ENCODE peak calls at places on chromosomes 3 and 15, in nine cellular contexts. L, S, Y, G, T, Z, P, A and U are unnamed samples.

GRCh38 chr3:47247131-47248064 is 35.2 kb downstream of the KIF9 start:
- DNase-seq in L (no peak), S (no peak), Y (no peak), G (no peak), T (no peak), Z (no peak), P (no peak), A (no peak), U (no peak)

GRCh38 chr15:91864669-91865068 is 11.2 kb downstream of the SLCO3A1 start:
- DNase-seq in L (no peak), S (no peak), Y (no peak), G (no peak), T (no peak), Z (no peak), P (no peak), A (no peak), U (no peak)

GRCh38 chr3:127747751-127748521 is 74.4 kb downstream of the MGLL start:
- DNase-seq in L (peak; percentile 87), S (peak; percentile 8), Y (peak; percentile 88), G (no peak), T (peak; percentile 95), Z (no peak), P (peak; percentile 78), A (no peak), U (no peak)

GRCh38 chr3:124859025-124859424 is 28.1 kb downstream of the ITGB5 start:
- DNase-seq in L (no peak), S (no peak), Y (peak; percentile 39), G (no peak), T (no peak), Z (no peak), P (no peak), A (no peak), U (no peak)

GRCh38 chr3:152375546-152375945 is 106.8 kb downstream of the MBNL1 start:
- DNase-seq in L (no peak), S (no peak), Y (peak; percentile 35), G (no peak), T (no peak), Z (no peak), P (no peak), A (no peak), U (no peak)

GRCh38 chr3:196670335-196670734 is 30.8 kb downstream of the NRROS start:
- DNase-seq in L (no peak), S (no peak), Y (no peak), G (no peak), T (peak; percentile 50), Z (no peak), P (no peak), A (no peak), U (no peak)

GRCh38 chr3:166444756-166445155 is 607.5 kb upstream of the BCHE start:
- DNase-seq in L (no peak), S (peak; percentile 2), Y (peak; percentile 99), G (no peak), T (no peak), Z (no peak), P (no peak), A (no peak), U (no peak)

GRCh38 chr3:187011915-187012314 is 81.6 kb downstream of the ST6GAL1 start:
- DNase-seq in L (no peak), S (no peak), Y (no peak), G (no peak), T (no peak), Z (no peak), P (peak; percentile 52), A (no peak), U (no peak)

GRCh38 chr3:73926360-73927202 is 301.8 kb upstream of the PDZRN3 start:
- DNase-seq in L (no peak), S (no peak), Y (no peak), G (no peak), T (no peak), Z (no peak), P (no peak), A (no peak), U (no peak)

GRCh38 chr3:119794971-119795612 is 13.2 kb downstream of the NR1I2 start:
- DNase-seq in L (no peak), S (no peak), Y (peak; percentile 31), G (no peak), T (no peak), Z (no peak), P (no peak), A (no peak), U (no peak)

GRCh38 chr15:84992157-84992940 is 10.7 kb downstream of the PDE8A start:
- DNase-seq in L (no peak), S (no peak), Y (peak; percentile 96), G (no peak), T (no peak), Z (no peak), P (no peak), A (no peak), U (no peak)

GRCh38 chr3:105456017-105456416 is 89.3 kb downstream of the ALCAM start:
- DNase-seq in L (no peak), S (peak; percentile 2), Y (no peak), G (no peak), T (no peak), Z (no peak), P (no peak), A (no peak), U (no peak)

GRCh38 chr3:34174740-34175139 is 376.3 kb downstream of the PDCD6IP start:
- DNase-seq in L (no peak), S (peak; percentile 91), Y (no peak), G (peak; percentile 76), T (no peak), Z (no peak), P (no peak), A (no peak), U (no peak)

GRCh38 chr15:38894260-38894948 is 329.8 kb upstream of the RASGRP1 start:
- DNase-seq in L (no peak), S (no peak), Y (peak; percentile 57), G (no peak), T (no peak), Z (no peak), P (no peak), A (no peak), U (no peak)

GRCh38 chr15:63595066-63595465 is 2.1 kb upstream of the FBXL22 start:
- DNase-seq in L (no peak), S (no peak), Y (peak; percentile 50), G (no peak), T (no peak), Z (no peak), P (no peak), A (no peak), U (no peak)

GRCh38 chr15:80194914-80195313 is 42.1 kb downstream of the FAH start:
- DNase-seq in L (no peak), S (no peak), Y (no peak), G (no peak), T (no peak), Z (no peak), P (no peak), A (no peak), U (no peak)

GRCh38 chr15:33994005-33994615 is 25.8 kb downstream of the CHRM5 start:
- DNase-seq in L (no peak), S (peak; percentile 14), Y (peak; percentile 59), G (no peak), T (no peak), Z (no peak), P (peak; percentile 6), A (no peak), U (no peak)

GRCh38 chr3:59052803-59053411 is 3.1 kb upstream of the CFAP20DC start:
- DNase-seq in L (no peak), S (peak; percentile 19), Y (peak; percentile 64), G (peak; percentile 13), T (no peak), Z (no peak), P (no peak), A (no peak), U (no peak)

GRCh38 chr3:105145516-105145915 is 221.2 kb upstream of the ALCAM start:
- DNase-seq in L (no peak), S (no peak), Y (no peak), G (no peak), T (no peak), Z (no peak), P (no peak), A (no peak), U (no peak)

GRCh38 chr3:133426721-133427120 is 26.9 kb downstream of the BFSP2 start:
- DNase-seq in L (no peak), S (no peak), Y (peak; percentile 66), G (no peak), T (no peak), Z (no peak), P (no peak), A (no peak), U (no peak)